ENCODE peak calls at places on chromosomes 5 and 9, in five cellular contexts. C, L, R, I and Q are unnamed samples.
A peak's percentile ranks its signal among the peaks of the same experiment; 100 is the strongest.

GRCh38 chr9:125494555-125494920 is 212.5 kb downstream of the MAPKAP1 start:
- DNase-seq in L (no peak), C (no peak), I (no peak), R (no peak), Q (no peak)

GRCh38 chr5:172854451-172854871 is 20.4 kb downstream of the ERGIC1 start:
- DNase-seq in L (no peak), C (no peak), R (no peak), I (no peak), Q (peak; percentile 62)

GRCh38 chr5:114716955-114717354 is 355.1 kb downstream of the KCNN2 start:
- DNase-seq in C (no peak), L (no peak), I (no peak), R (no peak), Q (no peak)

GRCh38 chr5:102414448-102414847 is 84.4 kb downstream of the SLCO6A1 start:
- DNase-seq in L (no peak), I (no peak), C (no peak), R (no peak), Q (no peak)

GRCh38 chr9:90946981-90947380 is 145.4 kb downstream of the SYK start:
- DNase-seq in L (no peak), C (no peak), I (no peak), R (no peak), Q (no peak)

GRCh38 chr9:34675048-34675714 is 12.7 kb upstream of the CCL27 start:
- DNase-seq in R (peak; percentile 75), I (no peak), C (peak; percentile 86), L (no peak), Q (peak; percentile 12)

GRCh38 chr5:115850771-115851416 is 9.2 kb downstream of the AP3S1 start:
- DNase-seq in C (no peak), L (no peak), R (no peak), I (no peak), Q (no peak)

GRCh38 chr5:151569132-151570046 is 21.7 kb downstream of the FAT2 start:
- DNase-seq in C (no peak), R (no peak), L (peak; percentile 92), I (no peak), Q (peak; percentile 94)

GRCh38 chr5:761206-761771 is 23.2 kb downstream of the ZDHHC11B start:
- DNase-seq in R (no peak), I (no peak), C (no peak), L (no peak), Q (no peak)

GRCh38 chr9:575139-575538 is 266.4 kb upstream of the DMRT1 start:
- DNase-seq in I (no peak), C (no peak), L (no peak), R (no peak), Q (no peak)

GRCh38 chr5:107274576-107274975 is 396.2 kb downstream of the EFNA5 start:
- DNase-seq in L (no peak), R (no peak), I (no peak), C (no peak), Q (no peak)

GRCh38 chr9:82882133-82882532 is 180.8 kb downstream of the RASEF start:
- DNase-seq in L (peak; percentile 51), I (no peak), C (no peak), R (no peak), Q (no peak)

GRCh38 chr5:103724272-103724671 is 161.7 kb upstream of the NUDT12 start:
- DNase-seq in I (no peak), R (no peak), C (no peak), L (no peak), Q (no peak)

GRCh38 chr5:54944364-54944763 is 41.0 kb downstream of the ESM1 start:
- DNase-seq in C (peak; percentile 41), R (peak; percentile 35), I (no peak), L (no peak), Q (peak; percentile 1)

GRCh38 chr5:117201016-117201415 is 626.4 kb upstream of the SEMA6A start:
- DNase-seq in I (no peak), R (no peak), C (no peak), L (no peak), Q (no peak)

GRCh38 chr9:74220327-74220726 is 276.8 kb upstream of the RORB start:
- DNase-seq in L (no peak), C (no peak), I (no peak), R (no peak), Q (no peak)

GRCh38 chr9:92609142-92609500 is 60.8 kb downstream of the IPPK start:
- DNase-seq in I (no peak), L (no peak), R (no peak), C (no peak), Q (no peak)